ENCODE peak calls at places on chromosomes 12 and 14, in six cellular contexts. Y is NCI-H1105 treated with DMSO at 0.1 percent for 48 hours; A is GM23248; W is NCI-H2081 treated with DMSO at 0.1 percent for 48 hours; D is stimulated activated CD8-positive, alpha-beta memory T cell treated with anti-CD3 and anti-CD28 coated beads, Interleukin-4, amount 100 ng/mL, for 1 hour; V is upper lobe of left lung. O is an unnamed sample.

GRCh38 chr14:68729556-68729955 is 63.3 kb downstream of the ZFP36L1 start:
- DNase-seq in Y (no peak), A (no peak), W (no peak), V (no peak), D (no peak), O (no peak)

GRCh38 chr14:67457782-67458181 is 30.7 kb downstream of the TMEM229B start:
- DNase-seq in D (no peak), V (no peak), Y (no peak), A (no peak), W (no peak), O (no peak)

GRCh38 chr14:32364941-32365340 is 35.8 kb downstream of the AKAP6 start:
- DNase-seq in W (no peak), V (no peak), D (no peak), Y (no peak), A (peak; percentile 41), O (no peak)

GRCh38 chr12:122099856-122100255 is 21.3 kb downstream of the MLXIP start:
- DNase-seq in D (no peak), W (no peak), A (no peak), V (no peak), Y (no peak), O (no peak)

GRCh38 chr12:54012631-54013398 is 4.0 kb downstream of the HOXC8 start:
- DNase-seq in A (no peak), W (no peak), Y (no peak), D (no peak), V (no peak), O (no peak)

GRCh38 chr12:109554761-109555160 is 18.5 kb downstream of the MMAB start:
- DNase-seq in W (no peak), Y (peak; percentile 11), A (no peak), D (no peak), V (no peak), O (no peak)

GRCh38 chr12:105555556-105555973 is 225.1 kb downstream of the C12orf75 start:
- DNase-seq in Y (no peak), D (no peak), W (no peak), A (no peak), V (peak; percentile 20), O (no peak)

GRCh38 chr12:113194971-113195391 is 9.5 kb downstream of the RITA1 start:
- DNase-seq in Y (no peak), D (no peak), A (peak; percentile 75), V (no peak), W (no peak), O (no peak)

GRCh38 chr14:75501080-75501479 is 21.2 kb upstream of the BATF start:
- DNase-seq in W (no peak), V (no peak), D (no peak), Y (no peak), A (no peak), O (no peak)

GRCh38 chr12:115341442-115341841 is 657.5 kb upstream of the TBX3 start:
- DNase-seq in W (no peak), Y (no peak), D (no peak), A (peak; percentile 97), V (no peak), O (peak; percentile 85)

GRCh38 chr14:77031680-77032482 is 3.4 kb upstream of the IRF2BPL start:
- DNase-seq in A (peak; percentile 91), V (no peak), W (no peak), Y (no peak), D (no peak), O (no peak)

GRCh38 chr12:48817957-48818830 is at the start of gene CACNB3:
- DNase-seq in W (no peak), V (peak; percentile 91), A (peak; percentile 72), D (peak; percentile 49), Y (peak; percentile 56), O (peak; percentile 39)

GRCh38 chr12:66352197-66352596 is 49.9 kb downstream of the HELB start:
- DNase-seq in V (no peak), Y (no peak), D (no peak), A (peak; percentile 33), W (no peak), O (peak; percentile 12)

GRCh38 chr12:131085816-131086591 is 132.3 kb downstream of the ADGRD1 start:
- DNase-seq in V (no peak), W (no peak), D (no peak), Y (no peak), A (no peak), O (no peak)

GRCh38 chr12:124995200-124995961 is 1.9 kb downstream of the BRI3BP start:
- DNase-seq in D (no peak), W (no peak), Y (no peak), V (no peak), A (no peak), O (no peak)

GRCh38 chr12:27527512-27527911 is 3.5 kb downstream of the PPFIBP1 start:
- DNase-seq in V (no peak), A (no peak), W (no peak), D (no peak), Y (no peak), O (no peak)

O was measured in NCI-H460.